ENCODE peak calls at places on chromosomes 2 and 18, in five cellular contexts. H, L, C, O and A are unnamed samples.

GRCh38 chr18:2425426-2426317 is 145.6 kb downstream of the METTL4 start:
- DNase-seq in L (no peak), C (no peak), H (peak), O (no peak), A (no peak)

GRCh38 chr2:64866797-64867196 is 122.4 kb upstream of the SLC1A4 start:
- DNase-seq in C (no peak), O (no peak), L (no peak), H (peak), A (no peak)

GRCh38 chr18:13811993-13812392 is 12.0 kb upstream of the MC5R start:
- DNase-seq in L (no peak), H (peak), C (no peak), O (no peak), A (peak)

GRCh38 chr2:236633764-236634163 is 64.1 kb downstream of the ACKR3 start:
- DNase-seq in H (no peak), O (no peak), C (no peak), L (no peak), A (no peak)

GRCh38 chr2:152088006-152088405 is 10.8 kb downstream of the CACNB4 start:
- DNase-seq in L (no peak), C (no peak), H (no peak), O (no peak), A (no peak)

GRCh38 chr2:141021109-141021508 is 1109.7 kb downstream of the LRP1B start:
- DNase-seq in H (peak), L (peak), O (no peak), C (no peak), A (no peak)

GRCh38 chr2:72028351-72028995 is 119.2 kb downstream of the CYP26B1 start:
- DNase-seq in C (no peak), L (no peak), O (no peak), H (no peak), A (no peak)

GRCh38 chr2:1060987-1061386 is 110.3 kb downstream of the SNTG2 start:
- DNase-seq in L (no peak), H (no peak), C (no peak), O (no peak), A (no peak)

GRCh38 chr2:7745369-7745768 is 828.2 kb downstream of the RNF144A start:
- DNase-seq in L (no peak), H (no peak), C (no peak), O (no peak), A (no peak)

GRCh38 chr2:143758629-143759330 is 629.6 kb downstream of the ARHGAP15 start:
- DNase-seq in O (no peak), H (no peak), C (no peak), L (no peak), A (no peak)

GRCh38 chr2:61538920-61539559 is 884 bp upstream of the XPO1 start:
- DNase-seq in O (peak), C (peak), L (peak), H (no peak), A (no peak)

GRCh38 chr18:72871091-72871490 is 3.3 kb upstream of the NETO1 start:
- DNase-seq in L (no peak), H (peak), C (no peak), O (no peak), A (no peak)